ENCODE peak calls at places on chromosomes 7 and 10, in eight cellular contexts. H is GM23338, Y is keratinocyte, J is IMR-90, M is nephron progenitor cell, B is kidney, N is heart left ventricle, S is psoas muscle. O is an unnamed sample.

GRCh38 chr7:121313220-121313792 is 15.5 kb upstream of the WNT16 start:
- DNase-seq in M (no peak), J (no peak), B (no peak), H (no peak), S (no peak), N (no peak), Y (no peak), O (no peak)

GRCh38 chr7:102728-103127 is 89.6 kb upstream of the FAM20C start:
- DNase-seq in J (no peak), S (no peak), H (no peak), Y (no peak), M (no peak), B (no peak), N (no peak), O (no peak)

GRCh38 chr7:155456772-155457543 is 971 bp upstream of the EN2 start:
- DNase-seq in S (peak), H (peak), Y (no peak), M (peak), J (peak), B (peak), N (peak), O (peak)

GRCh38 chr10:117214401-117214800 is 17.1 kb downstream of the KCNK18 start:
- DNase-seq in N (no peak), J (peak), H (no peak), M (no peak), B (no peak), Y (no peak), S (no peak), O (no peak)

GRCh38 chr10:18658301-18658991 is 785 bp upstream of the ARL5B start:
- DNase-seq in J (peak), N (no peak), Y (no peak), S (peak), H (no peak), B (no peak), M (no peak), O (peak)

GRCh38 chr7:114944742-114945625 is 23.1 kb downstream of the MDFIC start:
- DNase-seq in N (peak), H (peak), S (peak), J (peak), B (peak), Y (no peak), M (peak), O (no peak)

GRCh38 chr10:101085846-101086245 is 24.1 kb downstream of the KAZALD1 start:
- DNase-seq in J (no peak), Y (no peak), B (no peak), S (no peak), H (no peak), M (no peak), N (no peak), O (no peak)

GRCh38 chr10:102358717-102359382 is 36.7 kb upstream of the NFKB2 start:
- DNase-seq in N (no peak), M (no peak), Y (no peak), S (no peak), B (no peak), H (no peak), J (peak), O (no peak)

GRCh38 chr7:151940048-151940845 is 16.0 kb upstream of the GALNTL5 start:
- DNase-seq in N (no peak), J (peak), S (peak), B (no peak), M (no peak), H (no peak), Y (no peak), O (no peak)

GRCh38 chr10:59880976-59881510 is 25.3 kb downstream of the CCDC6 start:
- DNase-seq in N (no peak), J (no peak), H (no peak), Y (no peak), B (no peak), M (no peak), S (no peak), O (no peak)

GRCh38 chr10:43424431-43424830 is 12.5 kb upstream of the ZNF487 start:
- DNase-seq in Y (no peak), H (no peak), B (no peak), M (no peak), J (no peak), N (no peak), S (no peak), O (no peak)

GRCh38 chr10:121497513-121497912 is 100.7 kb downstream of the FGFR2 start:
- DNase-seq in S (no peak), H (no peak), J (no peak), Y (no peak), M (no peak), B (no peak), N (no peak), O (no peak)

GRCh38 chr10:8352696-8353095 is 298.2 kb downstream of the GATA3 start:
- DNase-seq in B (no peak), N (no peak), M (no peak), Y (no peak), H (no peak), J (no peak), S (no peak), O (no peak)

GRCh38 chr7:158407581-158408331 is 179.9 kb downstream of the PTPRN2 start:
- DNase-seq in S (no peak), J (no peak), N (no peak), H (peak), M (no peak), B (no peak), Y (no peak), O (no peak)

O was measured in endothelial cell.